ENCODE peak calls at places on chromosomes 4 and X, in six cellular contexts. J is breast epithelium, A is stomach, I is GM12878, Z is spleen, M is transverse colon. W is an unnamed sample.

GRCh38 chrX:44130189-44130588 is 157.0 kb upstream of the NDP start:
- DNase-seq in J (no peak), A (no peak), I (no peak), Z (no peak), M (no peak), W (no peak)

GRCh38 chr4:119626943-119627266 is 1.7 kb downstream of the PDE5A start:
- DNase-seq in J (no peak), A (no peak), I (no peak), Z (no peak), M (no peak), W (no peak)

GRCh38 chrX:109920325-109920724 is 82.6 kb upstream of the TMEM164 start:
- DNase-seq in J (no peak), A (no peak), I (no peak), Z (no peak), M (no peak), W (no peak)

GRCh38 chrX:147838465-147839131 is 73.1 kb upstream of the FMR1 start:
- DNase-seq in J (no peak), A (no peak), I (no peak), Z (no peak), M (no peak), W (no peak)

GRCh38 chr4:175412161-175412560 is 399.9 kb downstream of the GPM6A start:
- DNase-seq in J (no peak), A (no peak), I (no peak), Z (no peak), M (no peak), W (no peak)

GRCh38 chr4:121726642-121727268 is 30.0 kb upstream of the ANXA5 start:
- DNase-seq in J (no peak), A (no peak), I (peak), Z (no peak), M (no peak), W (peak)

GRCh38 chrX:108309144-108309543 is 129.1 kb downstream of the COL4A6 start:
- DNase-seq in J (no peak), A (no peak), I (no peak), Z (no peak), M (no peak), W (no peak)

GRCh38 chrX:143634373-143634685 is 1.6 kb downstream of the SLITRK4 start:
- DNase-seq in J (no peak), A (no peak), I (no peak), Z (no peak), M (no peak), W (no peak)

GRCh38 chr4:73844352-73844751 is 7.9 kb downstream of the CXCL6 start:
- DNase-seq in J (no peak), A (no peak), I (no peak), Z (no peak), M (no peak), W (no peak)

GRCh38 chrX:134721766-134722532 is 63.7 kb upstream of the PLAC1 start:
- DNase-seq in J (no peak), A (no peak), I (no peak), Z (no peak), M (no peak), W (no peak)

GRCh38 chr4:183011213-183011907 is 87.7 kb upstream of the WWC2 start:
- DNase-seq in J (no peak), A (no peak), I (no peak), Z (no peak), M (no peak), W (no peak)

GRCh38 chrX:70434352-70434866 is 10.2 kb upstream of the DLG3 start:
- DNase-seq in J (peak), A (peak), I (no peak), Z (peak), M (peak), W (no peak)

GRCh38 chr4:154441124-154441523 is 50.5 kb downstream of the DCHS2 start:
- DNase-seq in J (no peak), A (no peak), I (no peak), Z (no peak), M (no peak), W (no peak)

GRCh38 chrX:39397561-39398200 is 596.4 kb downstream of the MID1IP1 start:
- DNase-seq in J (no peak), A (no peak), I (no peak), Z (no peak), M (no peak), W (no peak)

GRCh38 chrX:9349572-9350259 is 115.1 kb upstream of the TBL1X start:
- DNase-seq in J (no peak), A (no peak), I (no peak), Z (peak), M (no peak), W (no peak)

GRCh38 chr4:55038176-55038890 is 87.1 kb downstream of the KDR start:
- DNase-seq in J (peak), A (no peak), I (no peak), Z (no peak), M (no peak), W (no peak)

GRCh38 chr4:139557506-139558110 is 1.6 kb upstream of the SETD7 start:
- DNase-seq in J (no peak), A (peak), I (no peak), Z (no peak), M (no peak), W (no peak)

GRCh38 chr4:143391261-143391660 is 54.6 kb downstream of the GAB1 start:
- DNase-seq in J (no peak), A (no peak), I (no peak), Z (no peak), M (no peak), W (no peak)

GRCh38 chr4:114273246-114273645 is 293.8 kb upstream of the ARSJ start:
- DNase-seq in J (no peak), A (no peak), I (no peak), Z (no peak), M (no peak), W (no peak)

GRCh38 chr4:1683371-1683902 is 676 bp downstream of the FAM53A start:
- DNase-seq in J (peak), A (no peak), I (no peak), Z (no peak), M (peak), W (no peak)

DNA sequence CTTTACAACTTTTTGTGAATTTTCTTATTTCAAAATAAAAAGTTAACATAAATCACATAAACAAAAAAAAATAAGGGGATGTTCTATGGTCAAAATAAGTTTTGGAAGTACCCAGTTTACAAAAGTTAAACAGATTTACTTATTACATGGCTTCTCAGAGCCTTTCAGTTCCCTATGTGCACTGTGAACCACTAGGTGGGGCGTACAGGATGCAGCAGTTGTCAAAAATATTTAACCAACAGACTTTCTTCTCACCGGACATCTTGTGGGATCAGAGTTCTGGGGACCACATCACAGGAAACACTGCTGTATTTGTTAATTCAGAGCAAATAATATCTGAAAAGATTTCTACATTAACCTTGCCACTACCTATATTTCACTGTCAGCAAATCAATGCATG is 74.1 kb downstream of the SMARCA1 start:
- DNase-seq in J (no peak), A (no peak), I (no peak), Z (no peak), M (no peak), W (no peak)
- H3K27ac ChIP-seq in J (no peak), A (no peak), I (no peak), Z (no peak), M (no peak), W (no peak)

GRCh38 chr4:99300934-99301333 is 10.1 kb upstream of the ADH1A start:
- DNase-seq in J (peak), A (peak), I (no peak), Z (no peak), M (peak), W (peak)
- TF ChIP-seq POLR2AphosphoS5 in J (peak), A (peak), I (no peak), Z (no peak), M (peak), W (no peak)

DNA sequence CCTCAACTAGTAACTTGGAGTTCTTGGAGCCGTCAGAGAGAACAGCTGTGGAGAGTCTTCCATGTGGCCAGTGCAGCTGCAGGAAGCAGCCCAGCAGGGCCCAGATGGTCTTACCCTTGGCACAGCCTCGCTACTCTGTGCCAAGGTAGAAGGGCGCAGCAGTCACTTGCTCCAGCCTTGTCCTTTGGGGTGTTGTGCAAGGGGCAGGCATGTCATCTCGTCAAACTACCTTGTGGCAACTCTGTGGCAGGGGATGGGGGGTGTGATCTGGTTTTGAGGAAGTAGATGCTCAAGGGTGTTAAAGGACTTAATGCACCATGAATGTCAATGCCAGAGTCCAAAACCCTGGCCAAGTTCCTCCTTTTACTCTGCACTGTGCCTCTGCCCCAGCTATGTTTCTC is 34.2 kb upstream of the TBC1D14 start:
- DNase-seq in J (peak), A (no peak), I (no peak), Z (peak), M (no peak), W (no peak)
- H3K27ac ChIP-seq in J (no peak), A (no peak), I (no peak), Z (peak), M (no peak), W (no peak)

GRCh38 chr4:165784672-165785071 is 88.4 kb upstream of the TLL1 start:
- DNase-seq in J (no peak), A (no peak), I (no peak), Z (no peak), M (no peak), W (no peak)
- TF ChIP-seq POLR2AphosphoS5 in J (no peak), A (no peak), I (no peak), Z (no peak), M (no peak), W (no peak)

GRCh38 chrX:53250556-53250955 is 25.5 kb upstream of the KDM5C start:
- DNase-seq in J (no peak), A (no peak), I (no peak), Z (peak), M (no peak), W (no peak)

GRCh38 chrX:53247928-53248327 is 22.9 kb upstream of the KDM5C start:
- DNase-seq in J (no peak), A (no peak), I (no peak), Z (peak), M (no peak), W (no peak)

GRCh38 chrX:53253293-53254020 is 27.9 kb downstream of the IQSEC2 start:
- DNase-seq in J (no peak), A (no peak), I (no peak), Z (no peak), M (no peak), W (no peak)

GRCh38 chrX:53249387-53250042 is 24.5 kb upstream of the KDM5C start:
- DNase-seq in J (no peak), A (no peak), I (no peak), Z (peak), M (no peak), W (no peak)

DNA sequence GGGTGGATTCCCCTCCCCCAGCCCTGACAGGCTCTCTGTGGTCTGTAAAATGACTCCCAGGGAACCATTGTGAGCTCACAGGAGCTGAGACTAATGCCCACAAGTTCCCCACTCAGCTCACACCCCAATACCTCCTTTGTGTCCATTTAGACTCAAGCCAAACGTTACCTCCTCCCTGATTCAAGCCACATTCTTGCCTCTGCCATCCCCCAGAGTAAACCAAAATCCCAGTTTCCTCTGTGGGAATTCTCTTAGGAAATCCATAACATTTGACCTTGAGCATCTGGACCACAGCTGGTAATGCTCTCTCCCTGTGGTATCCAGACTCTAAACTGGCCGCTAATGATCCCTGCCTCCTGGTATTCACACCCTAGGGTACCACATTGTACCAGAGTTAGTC is 26.3 kb upstream of the KDM5C start:
- DNase-seq in J (no peak), A (no peak), I (no peak), Z (peak), M (no peak), W (no peak)
- H3K27ac ChIP-seq in J (no peak), A (no peak), I (no peak), Z (no peak), M (no peak), W (no peak)

DNA sequence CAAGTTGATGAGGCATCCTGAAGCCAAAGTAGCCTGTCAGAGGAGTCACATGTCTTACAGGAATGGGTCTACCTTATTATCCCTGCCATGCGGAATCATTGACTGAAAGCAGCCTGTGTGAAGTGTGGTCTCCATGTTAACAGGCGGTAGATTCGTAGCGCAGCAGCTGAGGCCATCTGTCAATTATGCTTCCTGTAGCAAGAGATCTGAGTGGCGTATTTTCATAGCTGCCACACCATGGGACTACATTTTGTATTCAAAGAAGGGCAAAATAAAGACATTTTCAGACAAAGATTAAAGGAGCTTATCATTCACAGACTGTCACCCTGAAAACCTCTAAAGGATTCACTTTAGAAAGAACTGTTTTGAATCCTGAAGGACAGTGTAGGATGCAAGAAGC is 11.2 kb upstream of the MED14 start:
- DNase-seq in J (no peak), A (no peak), I (no peak), Z (no peak), M (no peak), W (no peak)
- TF ChIP-seq POLR2AphosphoS5 in J (no peak), A (no peak), I (no peak), Z (no peak), M (no peak), W (no peak)

W was measured in SK-N-MC.